ENCODE peak calls at places on chromosomes 3 and 15, in seven cellular contexts. G is upper lobe of left lung, I is HCT116, F is A549, A is sigmoid colon, W is Peyer's patch, T is heart left ventricle. P is an unnamed sample.

GRCh38 chr3:53162672-53163458 is 1.9 kb downstream of the PRKCD start:
- DNase-seq in G (no peak), I (no peak), F (no peak), A (no peak), W (peak), T (no peak), P (peak)

GRCh38 chr15:39462691-39463090 is 118.2 kb upstream of the THBS1 start:
- DNase-seq in G (no peak), I (no peak), F (no peak), A (no peak), W (no peak), T (no peak), P (no peak)

GRCh38 chr3:45164056-45164455 is 17.9 kb upstream of the CDCP1 start:
- DNase-seq in G (no peak), I (no peak), F (no peak), A (no peak), W (no peak), T (no peak), P (no peak)

GRCh38 chr15:83512459-83512858 is 65.3 kb downstream of the SH3GL3 start:
- DNase-seq in G (no peak), I (no peak), F (no peak), A (no peak), W (no peak), T (no peak), P (no peak)

GRCh38 chr15:31377030-31377429 is 50.4 kb downstream of the KLF13 start:
- DNase-seq in G (no peak), I (no peak), F (no peak), A (no peak), W (peak), T (peak), P (no peak)

GRCh38 chr3:55524565-55525244 is 37.6 kb upstream of the WNT5A start:
- DNase-seq in G (no peak), I (no peak), F (no peak), A (no peak), W (no peak), T (no peak), P (no peak)

GRCh38 chr15:60993008-60993407 is 236.1 kb downstream of the RORA start:
- DNase-seq in G (no peak), I (no peak), F (no peak), A (no peak), W (no peak), T (no peak), P (no peak)

GRCh38 chr3:184337315-184337714 is at the start of gene FAM131A:
- DNase-seq in G (no peak), I (no peak), F (no peak), A (peak), W (no peak), T (no peak), P (no peak)

GRCh38 chr3:154209499-154209898 is 88.3 kb downstream of the ARHGEF26 start:
- DNase-seq in G (no peak), I (no peak), F (no peak), A (no peak), W (no peak), T (no peak), P (no peak)

GRCh38 chr3:101249512-101249911 is 70.9 kb downstream of the IMPG2 start:
- DNase-seq in G (no peak), I (no peak), F (no peak), A (no peak), W (no peak), T (no peak), P (no peak)

GRCh38 chr3:80496452-80496851 is 728.7 kb upstream of the ROBO1 start:
- DNase-seq in G (peak), I (no peak), F (no peak), A (no peak), W (no peak), T (peak), P (no peak)

GRCh38 chr3:131218196-131218595 is 163.4 kb upstream of the NUDT16 start:
- DNase-seq in G (no peak), I (no peak), F (no peak), A (no peak), W (no peak), T (no peak), P (no peak)

GRCh38 chr3:4993276-4994143 is 14.3 kb downstream of the BHLHE40 start:
- DNase-seq in G (no peak), I (no peak), F (no peak), A (peak), W (no peak), T (no peak), P (no peak)

GRCh38 chr15:66071621-66072295 is 181.8 kb downstream of the MEGF11 start:
- DNase-seq in G (no peak), I (no peak), F (no peak), A (peak), W (no peak), T (no peak), P (no peak)

GRCh38 chr15:96312641-96313335 is 17.7 kb upstream of the NR2F2 start:
- DNase-seq in G (no peak), I (no peak), F (no peak), A (no peak), W (no peak), T (no peak), P (no peak)

GRCh38 chr3:194814878-194815357 is 129.2 kb downstream of the FAM43A start:
- DNase-seq in G (no peak), I (no peak), F (no peak), A (no peak), W (no peak), T (no peak), P (no peak)

GRCh38 chr3:141152801-141153678 is 78.6 kb upstream of the PXYLP1 start:
- DNase-seq in G (no peak), I (no peak), F (no peak), A (no peak), W (no peak), T (peak), P (no peak)

GRCh38 chr15:29968099-29968892 is 114.5 kb upstream of the GOLGA8J start:
- DNase-seq in G (peak), I (no peak), F (peak), A (no peak), W (no peak), T (no peak), P (no peak)

GRCh38 chr3:71317140-71317539 is 266.4 kb downstream of the FOXP1 start:
- DNase-seq in G (no peak), I (no peak), F (no peak), A (no peak), W (no peak), T (no peak), P (no peak)

GRCh38 chr15:38254065-38254883 is 1.6 kb downstream of the SPRED1 start:
- DNase-seq in G (no peak), I (peak), F (peak), A (peak), W (peak), T (no peak), P (no peak)

GRCh38 chr3:166071-166470 is 30.5 kb upstream of the CHL1 start:
- DNase-seq in G (no peak), I (no peak), F (no peak), A (no peak), W (no peak), T (no peak), P (no peak)

GRCh38 chr15:95025924-95026728 is 794.8 kb downstream of the MCTP2 start:
- DNase-seq in G (no peak), I (peak), F (peak), A (peak), W (no peak), T (no peak), P (no peak)

GRCh38 chr15:45023659-45024320 is 795 bp downstream of the SORD start:
- DNase-seq in G (no peak), I (no peak), F (peak), A (no peak), W (no peak), T (no peak), P (no peak)

GRCh38 chr15:30922469-30923311 is 19.0 kb downstream of the FAN1 start:
- DNase-seq in G (peak), I (peak), F (peak), A (peak), W (no peak), T (no peak), P (no peak)

GRCh38 chr15:68333775-68334470 is 56.4 kb downstream of the FEM1B start:
- DNase-seq in G (no peak), I (no peak), F (peak), A (peak), W (no peak), T (peak), P (no peak)

GRCh38 chr3:14261229-14261628 is 82.6 kb downstream of the LSM3 start:
- DNase-seq in G (no peak), I (peak), F (peak), A (peak), W (peak), T (peak), P (no peak)

GRCh38 chr3:162938073-162938472 is 1441.5 kb downstream of the OTOL1 start:
- DNase-seq in G (no peak), I (no peak), F (no peak), A (no peak), W (no peak), T (no peak), P (no peak)

GRCh38 chr15:86199467-86200145 is 119.9 kb downstream of the AGBL1 start:
- DNase-seq in G (no peak), I (no peak), F (no peak), A (no peak), W (no peak), T (no peak), P (no peak)

GRCh38 chr3:165393458-165393857 is 197.3 kb upstream of the SLITRK3 start:
- DNase-seq in G (no peak), I (no peak), F (no peak), A (no peak), W (no peak), T (no peak), P (no peak)

GRCh38 chr3:115930922-115931321 is 307.6 kb downstream of the GAP43 start:
- DNase-seq in G (no peak), I (no peak), F (no peak), A (no peak), W (no peak), T (no peak), P (no peak)

GRCh38 chr3:142863010-142863787 is 25.7 kb downstream of the PCOLCE2 start:
- DNase-seq in G (no peak), I (no peak), F (no peak), A (no peak), W (no peak), T (no peak), P (no peak)

GRCh38 chr3:29156071-29156715 is 124.7 kb upstream of the RBMS3 start:
- DNase-seq in G (no peak), I (no peak), F (no peak), A (no peak), W (no peak), T (no peak), P (no peak)

GRCh38 chr3:186487819-186488218 is 56.4 kb downstream of the CRYGS start:
- DNase-seq in G (no peak), I (no peak), F (no peak), A (no peak), W (no peak), T (no peak), P (no peak)
- TF ChIP-seq CTCF in G (no peak), I (no peak), F (no peak), A (no peak), W (no peak), T (no peak), P (no peak)

GRCh38 chr3:15298504-15298903 is 33.9 kb downstream of the SH3BP5 start:
- DNase-seq in G (no peak), I (no peak), F (no peak), A (no peak), W (no peak), T (no peak), P (no peak)

GRCh38 chr3:15297592-15298350 is 34.6 kb downstream of the SH3BP5 start:
- DNase-seq in G (no peak), I (no peak), F (no peak), A (peak), W (peak), T (no peak), P (no peak)

GRCh38 chr3:15294914-15295313 is 37.5 kb downstream of the SH3BP5 start:
- DNase-seq in G (no peak), I (no peak), F (no peak), A (peak), W (no peak), T (no peak), P (no peak)

GRCh38 chr3:15292765-15293522 is 39.4 kb downstream of the SH3BP5 start:
- DNase-seq in G (no peak), I (no peak), F (peak), A (peak), W (peak), T (no peak), P (no peak)

GRCh38 chr3:15295506-15295905 is 36.9 kb downstream of the SH3BP5 start:
- DNase-seq in G (no peak), I (no peak), F (no peak), A (peak), W (no peak), T (no peak), P (no peak)
- TF ChIP-seq POLR2A in G (peak), I (no peak), F (no peak), A (no peak), W (no peak), T (no peak), P (no peak)

DNA sequence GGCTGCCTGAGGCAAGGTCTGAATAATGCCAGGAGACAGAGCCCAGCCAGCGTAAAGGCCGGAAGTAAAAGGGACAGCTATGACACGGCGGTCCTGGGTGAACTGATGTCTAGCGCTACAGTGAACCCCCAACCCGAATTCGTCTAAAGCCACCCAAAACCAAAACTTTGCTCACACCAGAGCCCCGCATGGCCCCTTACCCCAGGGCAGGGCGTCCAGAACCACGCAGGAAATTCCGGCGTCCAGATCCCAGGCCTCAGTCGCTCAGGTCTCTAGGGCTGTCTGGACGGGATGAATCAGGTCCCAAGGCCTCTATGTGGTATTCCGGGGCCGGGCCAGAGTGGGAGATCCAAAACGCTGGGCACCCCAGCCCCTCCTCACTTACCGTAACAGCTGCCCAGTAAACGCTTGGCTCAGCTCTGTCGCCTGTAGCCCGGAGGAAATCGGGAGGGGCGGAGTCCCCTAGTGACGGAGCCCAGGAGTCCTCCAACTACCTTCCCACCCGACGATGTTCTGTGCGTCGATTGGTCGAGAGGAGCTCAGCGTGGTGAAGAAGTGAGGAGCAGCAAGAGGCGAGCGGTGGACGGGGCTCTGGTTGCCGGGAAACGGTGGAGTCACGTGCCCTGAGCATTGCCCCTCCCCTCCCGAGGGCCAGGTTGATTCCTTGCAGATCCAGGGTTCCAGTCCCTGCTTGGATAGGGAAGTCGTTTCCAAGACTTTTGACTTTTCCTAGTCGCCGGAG is at the start of gene CCDC32:
- DNase-seq in G (peak), I (peak), F (peak), A (peak), W (peak), T (peak), P (peak)
- TF ChIP-seq CTCF in G (no peak), I (no peak), F (no peak), A (no peak), W (no peak), T (no peak), P (no peak)

GRCh38 chr3:32575451-32575850 is 4.8 kb upstream of the DYNC1LI1 start:
- DNase-seq in G (no peak), I (no peak), F (no peak), A (no peak), W (no peak), T (no peak), P (no peak)

GRCh38 chr3:32570426-32571191 is at the start of gene DYNC1LI1:
- DNase-seq in G (peak), I (peak), F (peak), A (peak), W (peak), T (peak), P (peak)

GRCh38 chr3:32568953-32569352 is 1.7 kb downstream of the DYNC1LI1 start:
- DNase-seq in G (no peak), I (no peak), F (no peak), A (no peak), W (no peak), T (no peak), P (no peak)

GRCh38 chr3:32569540-32570425 is 875 bp downstream of the DYNC1LI1 start:
- DNase-seq in G (peak), I (no peak), F (peak), A (peak), W (peak), T (peak), P (no peak)

DNA sequence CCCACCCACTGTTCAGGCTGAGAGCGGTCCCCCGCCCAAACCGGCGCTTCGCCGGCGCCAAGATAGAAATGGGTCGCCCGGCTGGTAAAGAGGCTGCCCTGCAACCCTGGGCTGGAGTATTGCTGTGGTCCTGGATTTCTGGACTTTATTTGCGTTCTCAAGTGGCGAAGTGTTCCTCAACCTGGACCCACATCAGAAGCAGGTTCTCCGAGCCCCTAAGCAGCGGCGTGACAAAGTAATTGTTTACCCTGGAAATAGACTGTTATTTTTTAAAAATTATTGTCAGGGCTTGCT is 481 bp upstream of the DYNC1LI1 start:
- DNase-seq in G (no peak), I (no peak), F (no peak), A (no peak), W (no peak), T (no peak), P (no peak)
- TF ChIP-seq POLR2A in G (no peak), I (no peak), F (no peak), A (no peak), W (no peak), T (no peak), P (no peak)

DNA sequence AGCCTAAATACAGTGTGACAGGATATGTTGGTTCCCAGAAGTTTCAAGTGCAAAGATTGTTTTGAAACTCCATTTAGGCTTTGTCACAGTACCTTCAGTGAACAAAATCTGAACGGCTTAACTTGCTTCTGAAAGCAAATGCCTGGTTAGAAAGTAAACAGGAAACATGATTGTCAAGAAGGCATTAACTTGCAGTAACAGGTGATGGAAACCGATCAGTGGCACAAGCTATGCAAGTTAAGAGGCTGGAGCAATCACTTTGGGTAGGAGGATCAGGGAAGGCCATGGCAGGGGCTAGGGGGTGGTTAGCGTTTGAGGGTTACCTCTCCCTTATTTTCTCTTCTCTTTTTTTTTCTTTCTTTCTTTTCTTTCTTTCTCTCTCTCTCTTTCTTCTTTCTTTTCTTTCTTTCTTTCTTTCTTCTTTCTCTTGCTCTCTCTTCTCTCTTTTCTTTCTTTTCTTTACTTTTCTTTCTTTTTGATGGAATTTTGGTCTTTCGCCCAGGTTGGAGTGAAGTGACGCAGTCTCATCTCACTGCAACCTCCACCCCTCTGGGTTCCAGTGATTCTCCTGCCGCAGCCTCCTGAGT is 2.4 kb downstream of the HYKK start:
- DNase-seq in G (no peak), I (no peak), F (no peak), A (no peak), W (no peak), T (no peak), P (no peak)
- TF ChIP-seq CTCF in G (no peak), I (no peak), F (no peak), A (no peak), W (no peak), T (no peak), P (no peak)

DNA sequence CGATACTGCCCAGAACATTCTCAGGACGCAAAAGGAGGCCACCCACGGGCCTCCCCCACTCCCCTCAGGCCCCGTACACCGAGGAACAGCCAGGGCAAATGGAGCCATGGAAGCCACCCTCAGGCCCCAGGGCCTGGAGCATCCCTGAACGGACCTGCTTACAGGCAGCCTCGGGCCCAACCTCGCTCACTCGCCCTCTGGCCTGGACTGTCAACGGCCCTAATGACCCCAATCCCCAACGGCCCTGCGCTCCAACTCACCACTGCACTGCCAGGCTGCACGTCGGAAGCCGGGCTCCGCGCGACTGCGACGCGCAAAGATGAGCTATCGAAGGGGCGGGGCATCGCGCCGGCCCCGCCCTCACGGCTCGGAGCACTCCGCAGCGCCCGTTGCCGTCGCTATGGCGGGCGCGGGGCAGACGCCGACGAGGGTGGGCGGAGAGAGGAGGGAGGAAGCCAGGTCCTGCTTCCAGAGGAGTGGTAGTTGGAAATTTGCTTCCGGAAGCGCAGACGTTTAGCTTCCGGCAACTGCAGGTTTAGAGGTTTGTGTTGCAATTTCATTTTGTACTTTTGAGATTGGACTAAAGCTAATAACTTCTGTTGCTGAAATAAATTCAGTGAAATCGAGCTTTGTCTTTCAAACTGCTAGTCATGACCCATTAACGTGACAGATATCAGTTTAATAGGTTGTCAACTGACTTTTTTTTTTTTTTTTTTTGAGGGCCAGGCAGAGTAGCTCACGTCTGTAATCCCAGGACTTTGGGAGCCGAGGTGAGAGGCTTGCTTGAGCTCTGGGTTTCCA is at the start of gene SKIC8:
- DNase-seq in G (peak), I (peak), F (peak), A (peak), W (peak), T (peak), P (peak)
- TF ChIP-seq POLR2A in G (peak), I (peak), F (peak), A (peak), W (peak), T (no peak), P (no peak)

P was measured in esophagus squamous epithelium.